ENCODE peak calls at places on chromosome 7, in five cellular contexts. One of them, this sample, is unnamed.
A peak's percentile ranks its signal among the peaks of the same experiment; 100 is the strongest.

GRCh38 chr7:142110638-142111037 is 880 bp upstream of the MGAM2 start:
- DNase-seq in heart right ventricle: no peak
- DNase-seq in endodermal cell: no peak
- DNase-seq in brain microvascular endothelial cell: no peak
- DNase-seq in IMR-90: no peak
- DNase-seq in this sample: no peak

GRCh38 chr7:85220651-85221050 is 33.8 kb upstream of the SEMA3D start:
- DNase-seq in heart right ventricle: no peak
- DNase-seq in endodermal cell: no peak
- DNase-seq in brain microvascular endothelial cell: no peak
- DNase-seq in IMR-90: no peak
- DNase-seq in this sample: no peak

GRCh38 chr7:104973909-104974415 is 40.0 kb upstream of the KMT2E start:
- DNase-seq in heart right ventricle: no peak
- DNase-seq in endodermal cell: no peak
- DNase-seq in brain microvascular endothelial cell: peak; percentile 64
- DNase-seq in IMR-90: peak; percentile 92
- DNase-seq in this sample: no peak

GRCh38 chr7:90552521-90552920 is 43.6 kb upstream of the CDK14 start:
- DNase-seq in heart right ventricle: no peak
- DNase-seq in endodermal cell: no peak
- DNase-seq in brain microvascular endothelial cell: no peak
- DNase-seq in IMR-90: peak; percentile 35
- DNase-seq in this sample: no peak

GRCh38 chr7:45863715-45864114 is 9.2 kb downstream of the CCDC201 start:
- DNase-seq in heart right ventricle: no peak
- DNase-seq in endodermal cell: peak; percentile 86
- DNase-seq in brain microvascular endothelial cell: no peak
- DNase-seq in IMR-90: no peak
- DNase-seq in this sample: no peak

GRCh38 chr7:137592232-137592896 is 248.8 kb upstream of the PTN start:
- DNase-seq in heart right ventricle: peak; percentile 55
- DNase-seq in endodermal cell: peak; percentile 89
- DNase-seq in brain microvascular endothelial cell: peak; percentile 81
- DNase-seq in IMR-90: peak; percentile 84
- DNase-seq in this sample: no peak

GRCh38 chr7:98872328-98872924 is 2.6 kb upstream of the TMEM130 start:
- DNase-seq in heart right ventricle: no peak
- DNase-seq in endodermal cell: peak; percentile 64
- DNase-seq in brain microvascular endothelial cell: no peak
- DNase-seq in IMR-90: no peak
- DNase-seq in this sample: no peak

GRCh38 chr7:6026011-6026819 is 5.0 kb upstream of the ANKRD61 start:
- DNase-seq in heart right ventricle: peak; percentile 73
- DNase-seq in endodermal cell: peak; percentile 90
- DNase-seq in brain microvascular endothelial cell: peak; percentile 27
- DNase-seq in IMR-90: peak; percentile 20
- DNase-seq in this sample: peak; percentile 62

GRCh38 chr7:91267558-91267955 is 3.3 kb downstream of the FZD1 start:
- DNase-seq in heart right ventricle: peak; percentile 19
- DNase-seq in endodermal cell: peak; percentile 50
- DNase-seq in brain microvascular endothelial cell: no peak
- DNase-seq in IMR-90: peak; percentile 75
- DNase-seq in this sample: no peak

GRCh38 chr7:31464601-31465000 is 49.3 kb upstream of the ITPRID1 start:
- DNase-seq in heart right ventricle: no peak
- DNase-seq in endodermal cell: no peak
- DNase-seq in brain microvascular endothelial cell: no peak
- DNase-seq in IMR-90: no peak
- DNase-seq in this sample: no peak

GRCh38 chr7:12475362-12476063 is 71.8 kb upstream of the VWDE start:
- DNase-seq in heart right ventricle: no peak
- DNase-seq in endodermal cell: no peak
- DNase-seq in brain microvascular endothelial cell: peak; percentile 95
- DNase-seq in IMR-90: peak; percentile 55
- DNase-seq in this sample: no peak

GRCh38 chr7:38881015-38881414 is 28.0 kb downstream of the VPS41 start:
- DNase-seq in heart right ventricle: no peak
- DNase-seq in endodermal cell: peak; percentile 52
- DNase-seq in brain microvascular endothelial cell: no peak
- DNase-seq in IMR-90: no peak
- DNase-seq in this sample: no peak
- TF ChIP-seq CTCF in heart right ventricle: no peak
- TF ChIP-seq CTCF in endodermal cell: peak; percentile 49
- TF ChIP-seq CTCF in brain microvascular endothelial cell: peak; percentile 18
- TF ChIP-seq CTCF in IMR-90: no peak
- TF ChIP-seq CTCF in this sample: no peak

GRCh38 chr7:88628363-88629085 is 131.0 kb upstream of the ZNF804B start:
- DNase-seq in heart right ventricle: no peak
- DNase-seq in endodermal cell: no peak
- DNase-seq in brain microvascular endothelial cell: no peak
- DNase-seq in IMR-90: no peak
- DNase-seq in this sample: no peak
- H3K36me3 ChIP-seq in heart right ventricle: no peaks in the 10 kb centered on the region
- H3K36me3 ChIP-seq in endodermal cell: no peaks in the 10 kb centered on the region
- H3K36me3 ChIP-seq in brain microvascular endothelial cell: no peaks in the 10 kb centered on the region
- H3K36me3 ChIP-seq in IMR-90: no peaks in the 10 kb centered on the region
- H3K36me3 ChIP-seq in this sample: no peaks in the 10 kb centered on the region

GRCh38 chr7:48009257-48009656 is 19.6 kb downstream of the SUN3 start:
- DNase-seq in heart right ventricle: no peak
- DNase-seq in endodermal cell: no peak
- DNase-seq in brain microvascular endothelial cell: no peak
- DNase-seq in IMR-90: no peak
- DNase-seq in this sample: no peak
- TF ChIP-seq CTCF in heart right ventricle: no peak
- TF ChIP-seq CTCF in endodermal cell: peak; percentile 50
- TF ChIP-seq CTCF in brain microvascular endothelial cell: no peak
- TF ChIP-seq CTCF in IMR-90: no peak
- TF ChIP-seq CTCF in this sample: no peak

GRCh38 chr7:7108931-7109330 is 73.4 kb upstream of the C1GALT1 start:
- DNase-seq in heart right ventricle: no peak
- DNase-seq in endodermal cell: no peak
- DNase-seq in brain microvascular endothelial cell: no peak
- DNase-seq in IMR-90: no peak
- DNase-seq in this sample: no peak

GRCh38 chr7:7104971-7105370 is 77.4 kb upstream of the C1GALT1 start:
- DNase-seq in heart right ventricle: no peak
- DNase-seq in endodermal cell: no peak
- DNase-seq in brain microvascular endothelial cell: no peak
- DNase-seq in IMR-90: no peak
- DNase-seq in this sample: no peak

GRCh38 chr7:7103343-7104313 is 78.7 kb upstream of the C1GALT1 start:
- DNase-seq in heart right ventricle: peak; percentile 6
- DNase-seq in endodermal cell: no peak
- DNase-seq in brain microvascular endothelial cell: peak; percentile 24
- DNase-seq in IMR-90: peak; percentile 74
- DNase-seq in this sample: no peak

GRCh38 chr7:7104314-7104698 is 78.0 kb upstream of the C1GALT1 start:
- DNase-seq in heart right ventricle: no peak
- DNase-seq in endodermal cell: no peak
- DNase-seq in brain microvascular endothelial cell: peak; percentile 5
- DNase-seq in IMR-90: no peak
- DNase-seq in this sample: no peak

DNA sequence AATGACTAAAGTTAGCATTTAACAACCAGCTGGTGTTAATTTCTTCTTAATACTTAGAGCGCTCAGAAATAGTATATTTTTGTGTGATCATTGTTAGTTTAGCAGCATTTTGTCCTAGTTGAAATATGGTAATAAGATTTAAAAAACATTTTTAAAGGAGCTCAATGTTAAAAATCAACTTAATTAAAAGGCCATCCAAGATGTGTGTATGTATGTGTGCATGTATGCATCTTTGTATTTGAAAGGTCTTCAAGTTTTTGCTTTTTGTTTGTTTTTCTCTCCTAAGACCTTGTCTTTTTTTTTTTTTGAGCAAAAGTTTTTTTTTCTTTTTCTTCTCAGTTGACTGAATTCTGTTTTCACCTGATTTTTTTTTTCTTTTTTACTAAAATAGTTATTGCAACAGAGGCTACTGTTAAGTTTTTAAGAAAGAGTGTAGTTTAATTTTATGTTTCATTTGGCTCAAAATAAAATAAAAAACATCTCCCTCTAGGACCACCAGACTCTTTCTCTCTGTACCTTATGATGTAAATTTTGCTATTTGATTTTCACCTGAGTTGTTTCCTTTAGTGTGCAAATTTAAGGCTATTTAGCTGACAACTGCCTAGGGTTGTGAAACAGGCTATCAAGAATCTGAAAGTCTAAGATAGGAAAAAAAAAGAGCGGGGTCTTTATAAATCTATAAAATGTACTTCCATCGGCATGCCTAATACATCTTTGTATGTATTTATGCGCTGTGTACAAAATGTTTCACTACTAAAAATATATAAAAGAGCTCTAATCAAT is 76.4 kb upstream of the C1GALT1 start:
- DNase-seq in heart right ventricle: no peak
- DNase-seq in endodermal cell: no peak
- DNase-seq in brain microvascular endothelial cell: no peak
- DNase-seq in IMR-90: no peak
- DNase-seq in this sample: no peak
- H3K36me3 ChIP-seq in heart right ventricle: no peaks in the 10 kb centered on the region
- H3K36me3 ChIP-seq in endodermal cell: no peaks in the 10 kb centered on the region
- H3K36me3 ChIP-seq in brain microvascular endothelial cell: no peaks in the 10 kb centered on the region
- H3K36me3 ChIP-seq in IMR-90: no peaks in the 10 kb centered on the region
- H3K36me3 ChIP-seq in this sample: no peaks in the 10 kb centered on the region

GRCh38 chr7:158957507-158957900 is 101.1 kb downstream of the DYNC2I1 start:
- DNase-seq in heart right ventricle: no peak
- DNase-seq in endodermal cell: no peak
- DNase-seq in brain microvascular endothelial cell: no peak
- DNase-seq in IMR-90: no peak
- DNase-seq in this sample: peak; percentile 47

GRCh38 chr7:158956805-158957506 is 100.6 kb downstream of the DYNC2I1 start:
- DNase-seq in heart right ventricle: no peak
- DNase-seq in endodermal cell: no peak
- DNase-seq in brain microvascular endothelial cell: no peak
- DNase-seq in IMR-90: no peak
- DNase-seq in this sample: no peak

GRCh38 chr7:158953912-158954311 is 97.6 kb downstream of the DYNC2I1 start:
- DNase-seq in heart right ventricle: no peak
- DNase-seq in endodermal cell: no peak
- DNase-seq in brain microvascular endothelial cell: no peak
- DNase-seq in IMR-90: no peak
- DNase-seq in this sample: no peak

GRCh38 chr7:158955932-158956804 is 99.8 kb downstream of the DYNC2I1 start:
- DNase-seq in heart right ventricle: no peak
- DNase-seq in endodermal cell: no peak
- DNase-seq in brain microvascular endothelial cell: no peak
- DNase-seq in IMR-90: no peak
- DNase-seq in this sample: peak; percentile 38

GRCh38 chr7:158955146-158955870 is 99.0 kb downstream of the DYNC2I1 start:
- DNase-seq in heart right ventricle: no peak
- DNase-seq in endodermal cell: no peak
- DNase-seq in brain microvascular endothelial cell: no peak
- DNase-seq in IMR-90: no peak
- DNase-seq in this sample: no peak
- TF ChIP-seq CTCF in heart right ventricle: no peak
- TF ChIP-seq CTCF in endodermal cell: no peak
- TF ChIP-seq CTCF in brain microvascular endothelial cell: no peak
- TF ChIP-seq CTCF in IMR-90: no peak
- TF ChIP-seq CTCF in this sample: no peak

GRCh38 chr7:73478549-73478948 is 43.5 kb downstream of the BAZ1B start:
- DNase-seq in heart right ventricle: no peak
- DNase-seq in endodermal cell: no peak
- DNase-seq in brain microvascular endothelial cell: no peak
- DNase-seq in IMR-90: no peak
- DNase-seq in this sample: no peak

GRCh38 chr7:73483171-73483570 is 38.9 kb downstream of the BAZ1B start:
- DNase-seq in heart right ventricle: no peak
- DNase-seq in endodermal cell: no peak
- DNase-seq in brain microvascular endothelial cell: no peak
- DNase-seq in IMR-90: no peak
- DNase-seq in this sample: no peak

GRCh38 chr7:73482746-73483145 is 39.3 kb downstream of the BAZ1B start:
- DNase-seq in heart right ventricle: no peak
- DNase-seq in endodermal cell: no peak
- DNase-seq in brain microvascular endothelial cell: peak; percentile 5
- DNase-seq in IMR-90: no peak
- DNase-seq in this sample: no peak

GRCh38 chr7:73473636-73474035 is 40.1 kb downstream of the FZD9 start:
- DNase-seq in heart right ventricle: no peak
- DNase-seq in endodermal cell: no peak
- DNase-seq in brain microvascular endothelial cell: no peak
- DNase-seq in IMR-90: no peak
- DNase-seq in this sample: no peak

DNA sequence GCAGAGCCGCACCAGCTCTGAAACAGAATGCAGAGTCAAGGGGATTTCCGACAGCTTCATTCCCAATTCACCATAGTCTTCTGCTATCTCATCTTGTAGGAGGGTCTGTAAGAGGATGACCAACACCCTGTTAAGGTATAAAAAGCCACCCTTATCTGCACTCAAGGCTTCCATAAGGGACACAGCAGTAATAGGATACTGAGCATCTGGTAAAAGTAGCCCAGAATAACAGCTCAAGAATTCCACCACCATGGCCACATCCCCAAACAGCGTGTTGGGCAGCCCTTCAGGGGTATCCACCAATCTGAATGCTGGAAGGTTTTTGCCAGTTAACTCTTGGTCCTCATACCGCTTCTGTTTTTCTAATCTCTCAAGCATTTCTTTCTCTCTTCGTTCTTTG is 43.8 kb downstream of the FZD9 start:
- DNase-seq in heart right ventricle: no peak
- DNase-seq in endodermal cell: no peak
- DNase-seq in brain microvascular endothelial cell: no peak
- DNase-seq in IMR-90: no peak
- DNase-seq in this sample: no peak
- H3K36me3 ChIP-seq in heart right ventricle: no peaks in the 10 kb centered on the region
- H3K36me3 ChIP-seq in endodermal cell: peaks cover 81% of the 10 kb centered on the region
- H3K36me3 ChIP-seq in brain microvascular endothelial cell: peaks cover 44% of the 10 kb centered on the region
- H3K36me3 ChIP-seq in IMR-90: peaks cover 40% of the 10 kb centered on the region
- H3K36me3 ChIP-seq in this sample: peaks cover 24% of the 10 kb centered on the region

This sample was measured in CD8-positive, alpha-beta T cell.